ENCODE peak calls at places on chromosomes 12 and 14, in four cellular contexts. C is NCI-H1105 treated with DMSO at 0.1 percent for 48 hours; F is activated T-cell treated with anti-CD3 and anti-CD28 coated beads for 1 hour; E is activated CD4-positive, alpha-beta T cell treated with anti-CD3 and anti-CD28 coated beads, Interleukin-2, amount 10 ng/mL, durations not matched to agents 7 days and 5 days. N is an unnamed sample.

GRCh38 chr14:80695869-80696268 is 245.7 kb downstream of the CEP128 start:
- DNase-seq in C (no peak), F (no peak), E (no peak), N (no peak)

GRCh38 chr12:30996752-30997151 is 70.2 kb downstream of the TSPAN11 start:
- DNase-seq in C (no peak), F (no peak), E (no peak), N (no peak)

GRCh38 chr12:49476091-49476490 is 62.7 kb upstream of the KCNH3 start:
- DNase-seq in C (no peak), F (no peak), E (no peak), N (no peak)

GRCh38 chr14:64755661-64756265 is 51.5 kb downstream of the PLEKHG3 start:
- DNase-seq in C (no peak), F (peak), E (peak), N (peak)

GRCh38 chr12:1927051-1927680 is 8.7 kb upstream of the CACNA2D4 start:
- DNase-seq in C (no peak), F (no peak), E (no peak), N (no peak)

GRCh38 chr12:112590281-112590680 is 171.5 kb downstream of the PTPN11 start:
- DNase-seq in C (no peak), F (no peak), E (no peak), N (no peak)

GRCh38 chr12:42196728-42197603 is 41.1 kb downstream of the YAF2 start:
- DNase-seq in C (no peak), F (no peak), E (no peak), N (no peak)

GRCh38 chr14:83798421-83798820 is 1731.5 kb upstream of the FLRT2 start:
- DNase-seq in C (no peak), F (no peak), E (no peak), N (no peak)

GRCh38 chr12:75047885-75048525 is 161.6 kb downstream of the KCNC2 start:
- DNase-seq in C (no peak), F (no peak), E (no peak), N (no peak)

GRCh38 chr12:29299613-29300012 is 81.4 kb downstream of the ERGIC2 start:
- DNase-seq in C (no peak), F (no peak), E (no peak), N (no peak)

GRCh38 chr12:29226621-29227020 is 77.5 kb downstream of the FAR2 start:
- DNase-seq in C (no peak), F (no peak), E (no peak), N (no peak)

GRCh38 chr12:131229426-131230339 is 276.0 kb downstream of the ADGRD1 start:
- DNase-seq in C (no peak), F (no peak), E (no peak), N (no peak)

GRCh38 chr12:3255071-3255470 is 177.9 kb downstream of the TSPAN9 start:
- DNase-seq in C (no peak), F (no peak), E (no peak), N (no peak)

GRCh38 chr12:119593578-119594398 is at the start of gene TMEM233:
- DNase-seq in C (peak), F (no peak), E (no peak), N (no peak)

GRCh38 chr14:58078068-58078467 is 73.9 kb downstream of the ARMH4 start:
- DNase-seq in C (no peak), F (no peak), E (no peak), N (peak)

GRCh38 chr12:117091758-117092510 is 7.3 kb downstream of the TESC start:
- DNase-seq in C (no peak), F (no peak), E (no peak), N (no peak)

GRCh38 chr12:127148318-127148717 is 1118.7 kb upstream of the TMEM132C start:
- DNase-seq in C (no peak), F (no peak), E (no peak), N (no peak)

GRCh38 chr14:75422169-75422568 is 5.7 kb upstream of the JDP2 start:
- DNase-seq in C (no peak), F (no peak), E (no peak), N (no peak)

GRCh38 chr12:18165422-18165871 is 75.5 kb upstream of the RERGL start:
- DNase-seq in C (peak), F (no peak), E (peak), N (peak)

GRCh38 chr14:38207830-38208815 is at the start of gene SSTR1:
- DNase-seq in C (no peak), F (no peak), E (no peak), N (no peak)

GRCh38 chr12:124904306-124905098 is 9.9 kb downstream of the UBC start:
- DNase-seq in C (no peak), F (no peak), E (no peak), N (no peak)

GRCh38 chr14:105281354-105282097 is 19.3 kb downstream of the BRF1 start:
- DNase-seq in C (no peak), F (no peak), E (peak), N (peak)

GRCh38 chr14:96274122-96274910 is 18.3 kb downstream of the BDKRB1 start:
- DNase-seq in C (no peak), F (no peak), E (no peak), N (no peak)

GRCh38 chr14:23528555-23528954 is 23.0 kb downstream of the ZFHX2 start:
- DNase-seq in C (no peak), F (no peak), E (no peak), N (no peak)

GRCh38 chr14:94041551-94042346 is 15.6 kb downstream of the OTUB2 start:
- DNase-seq in C (no peak), F (no peak), E (no peak), N (no peak)

GRCh38 chr14:72916174-72916573 is 10.1 kb upstream of the DCAF4 start:
- DNase-seq in C (no peak), F (no peak), E (no peak), N (no peak)

GRCh38 chr14:67998804-67999203 is 179.2 kb downstream of the RAD51B start:
- DNase-seq in C (no peak), F (no peak), E (no peak), N (no peak)

GRCh38 chr14:76762617-76763361 is 1.5 kb downstream of the VASH1 start:
- DNase-seq in C (no peak), F (no peak), E (no peak), N (no peak)

GRCh38 chr12:86193931-86194330 is 62.3 kb downstream of the MGAT4C start:
- DNase-seq in C (no peak), F (no peak), E (no peak), N (peak)

GRCh38 chr14:52051861-52052260 is 17.0 kb downstream of the NID2 start:
- DNase-seq in C (no peak), F (no peak), E (no peak), N (no peak)

N was measured in NCI-H226.